ENCODE peak calls at places on chromosomes 2 and 18, in four cellular contexts. J, K, A and E are unnamed samples.

GRCh38 chr2:1887915-1888314 is 143.6 kb upstream of the PXDN start:
- DNase-seq in J (no peak), K (peak), A (no peak), E (peak)

GRCh38 chr2:101325425-101325824 is 16.9 kb upstream of the RNF149 start:
- DNase-seq in J (no peak), K (no peak), A (no peak), E (no peak)

GRCh38 chr2:168350380-168350779 is 103.0 kb upstream of the STK39 start:
- DNase-seq in J (no peak), K (no peak), A (no peak), E (peak)

GRCh38 chr18:24019641-24020331 is 5.2 kb downstream of the TTC39C start:
- DNase-seq in J (peak), K (no peak), A (peak), E (no peak)

GRCh38 chr2:207734264-207734635 is 22.8 kb downstream of the CCNYL1 start:
- DNase-seq in J (no peak), K (peak), A (peak), E (peak)

GRCh38 chr2:200319587-200320337 is 13.3 kb downstream of the SPATS2L start:
- DNase-seq in J (no peak), K (peak), A (peak), E (peak)

GRCh38 chr2:257842-258241 is 6.0 kb downstream of the SH3YL1 start:
- DNase-seq in J (no peak), K (no peak), A (no peak), E (no peak)

GRCh38 chr2:30105556-30105955 is 41.3 kb upstream of the YPEL5 start:
- DNase-seq in J (no peak), K (no peak), A (no peak), E (no peak)

GRCh38 chr2:100292022-100292580 is 30.2 kb downstream of the LONRF2 start:
- DNase-seq in J (no peak), K (peak), A (peak), E (peak)

GRCh38 chr2:215797676-215798075 is 215.7 kb downstream of the MREG start:
- DNase-seq in J (no peak), K (no peak), A (peak), E (peak)

GRCh38 chr18:8450013-8450412 is 159.2 kb upstream of the RAB12 start:
- DNase-seq in J (no peak), K (no peak), A (no peak), E (peak)

DNA sequence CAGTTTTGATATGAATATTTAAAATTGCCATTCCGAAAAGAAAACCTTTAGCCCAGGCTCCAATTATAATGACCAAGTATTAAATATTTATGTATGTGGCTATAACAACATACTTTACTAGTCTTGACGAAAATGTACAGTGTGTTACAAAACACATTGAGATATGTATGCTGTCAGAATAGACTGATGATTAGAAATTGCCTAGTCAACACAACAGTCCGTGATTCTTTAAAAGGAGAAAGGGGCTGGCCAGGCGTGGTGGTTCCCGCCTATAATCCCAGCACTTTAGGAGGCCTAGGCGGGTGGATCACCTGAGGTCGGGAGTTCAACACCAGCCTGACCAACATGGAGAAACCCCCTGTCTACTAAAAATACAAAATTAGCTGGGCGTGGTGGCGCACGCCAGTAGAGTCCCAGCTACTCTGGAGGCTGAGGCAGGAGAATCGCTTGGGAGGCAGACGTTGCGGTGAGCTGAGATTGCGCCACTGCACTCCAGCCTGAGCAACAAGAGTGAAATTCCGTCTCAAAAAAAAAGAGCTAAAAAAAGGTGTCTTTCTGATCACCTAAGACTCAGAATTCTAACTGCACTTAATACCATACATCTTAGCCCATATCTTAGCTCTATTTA is 1.8 kb downstream of the CHAC2 start:
- DNase-seq in J (no peak), K (no peak), A (no peak), E (no peak)
- H3K4me3 ChIP-seq in J (no peak), K (no peak), A (no peak), E (no peak)

GRCh38 chr2:187552959-187553681 is 1.1 kb downstream of the TFPI start:
- DNase-seq in J (no peak), K (peak), A (peak), E (peak)

GRCh38 chr2:187554704-187555082 is 458 bp upstream of the TFPI start:
- DNase-seq in J (no peak), K (no peak), A (no peak), E (no peak)

GRCh38 chr2:187553908-187554703 is at the start of gene TFPI:
- DNase-seq in J (peak), K (peak), A (peak), E (peak)

GRCh38 chr2:187550797-187551306 is 3.4 kb downstream of the TFPI start:
- DNase-seq in J (no peak), K (no peak), A (no peak), E (no peak)

GRCh38 chr2:187552381-187552780 is 1.9 kb downstream of the TFPI start:
- DNase-seq in J (no peak), K (no peak), A (no peak), E (no peak)
- H3K4me3 ChIP-seq in J (no peak), K (peak), A (peak), E (peak)

DNA sequence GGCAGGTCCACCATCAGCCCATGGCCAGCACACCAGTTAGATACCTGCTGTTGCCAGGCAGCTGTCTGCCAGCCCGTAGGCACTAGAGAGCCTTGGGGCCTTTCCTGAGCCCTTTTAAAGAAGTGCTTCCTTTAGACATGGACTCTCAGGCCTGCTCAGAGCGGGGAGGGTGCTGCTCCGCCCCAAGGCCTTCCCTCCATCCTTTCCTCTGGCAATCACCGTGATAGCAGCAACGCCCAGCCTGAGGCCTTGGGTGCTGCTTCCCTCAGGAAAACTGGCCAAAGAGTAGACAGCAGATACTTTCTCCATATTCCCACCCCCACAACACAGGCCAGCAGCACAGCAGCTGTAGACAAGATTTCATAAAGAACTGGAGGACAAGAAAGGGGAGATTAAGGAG is 22.3 kb upstream of the C1QL2 start:
- DNase-seq in J (no peak), K (no peak), A (no peak), E (no peak)
- H3K4me3 ChIP-seq in J (no peak), K (no peak), A (no peak), E (no peak)

GRCh38 chr2:12168354-12169059 is 422.1 kb downstream of the LPIN1 start:
- DNase-seq in J (no peak), K (no peak), A (no peak), E (peak)

GRCh38 chr2:12169721-12170120 is 423.3 kb downstream of the LPIN1 start:
- DNase-seq in J (no peak), K (peak), A (peak), E (peak)

GRCh38 chr2:12170151-12170550 is 423.7 kb downstream of the LPIN1 start:
- DNase-seq in J (no peak), K (peak), A (no peak), E (peak)

GRCh38 chr2:12167525-12168317 is 421.3 kb downstream of the LPIN1 start:
- DNase-seq in J (no peak), K (no peak), A (no peak), E (no peak)

GRCh38 chr2:12169060-12169406 is 422.6 kb downstream of the LPIN1 start:
- DNase-seq in J (no peak), K (peak), A (peak), E (peak)
- H3K4me3 ChIP-seq in J (no peak), K (no peak), A (no peak), E (no peak)

DNA sequence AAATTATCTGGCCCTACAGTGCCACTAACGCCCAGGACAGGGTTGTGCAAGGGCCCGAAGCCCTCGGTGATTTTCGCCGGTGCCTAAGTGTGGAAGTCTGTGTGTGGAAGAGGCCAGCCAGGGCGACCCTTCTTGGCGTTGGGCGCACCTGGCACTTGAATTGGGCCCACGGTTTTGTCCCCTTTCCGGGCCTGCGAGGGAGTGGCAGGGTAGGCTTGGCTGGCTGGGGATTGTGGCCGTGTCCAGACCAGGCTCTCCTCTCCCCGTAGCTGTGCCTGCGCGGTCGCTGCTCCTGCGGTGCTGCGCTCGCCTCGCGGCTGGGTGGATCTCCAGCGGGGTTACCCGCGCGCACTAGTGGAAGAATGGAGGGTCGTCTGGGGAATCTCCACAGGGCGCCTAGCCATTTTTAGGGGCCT is 16.2 kb downstream of the EVX2 start:
- DNase-seq in J (no peak), K (no peak), A (no peak), E (no peak)
- H3K4me3 ChIP-seq in J (no peak), K (no peak), A (peak), E (no peak)

GRCh38 chr2:32832821-32833220 is 113.9 kb upstream of the LTBP1 start:
- DNase-seq in J (no peak), K (peak), A (peak), E (peak)
- H3K4me3 ChIP-seq in J (no peak), K (no peak), A (no peak), E (no peak)

GRCh38 chr2:178528647-178529046 is 48.4 kb downstream of the PLEKHA3 start:
- DNase-seq in J (no peak), K (no peak), A (no peak), E (no peak)
- H3K4me3 ChIP-seq in J (no peak), K (no peak), A (no peak), E (no peak)

DNA sequence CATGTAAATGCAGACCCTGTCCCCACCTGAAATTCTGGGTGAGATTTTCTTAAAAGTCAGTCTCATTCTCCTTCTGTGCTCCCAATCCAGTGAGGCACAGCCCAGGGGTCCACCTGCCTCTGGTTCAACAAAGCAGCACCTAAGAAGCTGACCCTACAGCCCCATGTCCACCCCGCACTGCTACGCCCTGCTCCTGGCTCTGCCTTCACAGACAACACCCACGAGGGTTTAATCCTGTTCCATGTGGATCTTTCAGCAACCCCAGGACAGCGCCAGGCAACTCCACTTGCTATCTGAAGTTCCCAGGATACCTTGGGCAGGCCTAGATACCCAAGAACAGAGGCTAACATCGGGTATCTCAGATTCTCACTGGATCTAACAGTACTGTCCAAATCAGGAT is 44.9 kb downstream of the HDLBP start:
- DNase-seq in J (no peak), K (no peak), A (no peak), E (no peak)
- H3K4me3 ChIP-seq in J (peak), K (peak), A (peak), E (peak)